ENCODE peak calls at places on chromosomes 1 and 21, in four cellular contexts. One of them, this sample, is unnamed.

GRCh38 chr21:14968029-14968428 is 96.8 kb downstream of the NRIP1 start:
- DNase-seq in ovary: no peak
- DNase-seq in esophagus squamous epithelium: no peak
- DNase-seq in heart left ventricle: no peak
- DNase-seq in this sample: no peak

GRCh38 chr1:85259866-85260345 is 444 bp upstream of the C1orf52 start:
- DNase-seq in esophagus squamous epithelium: no peak
- DNase-seq in ovary: no peak
- DNase-seq in heart left ventricle: no peak
- DNase-seq in this sample: no peak

GRCh38 chr1:221778535-221779142 is 36.8 kb upstream of the DUSP10 start:
- DNase-seq in esophagus squamous epithelium: no peak
- DNase-seq in ovary: no peak
- DNase-seq in heart left ventricle: no peak
- DNase-seq in this sample: no peak

GRCh38 chr1:171800342-171800741 is 18.9 kb downstream of the METTL13 start:
- DNase-seq in esophagus squamous epithelium: no peak
- DNase-seq in heart left ventricle: no peak
- DNase-seq in ovary: no peak
- DNase-seq in this sample: peak

GRCh38 chr1:208879025-208879424 is 634.8 kb upstream of the PLXNA2 start:
- DNase-seq in heart left ventricle: no peak
- DNase-seq in ovary: no peak
- DNase-seq in esophagus squamous epithelium: no peak
- DNase-seq in this sample: no peak

GRCh38 chr1:155078496-155079209 is at the start of gene EFNA3:
- DNase-seq in ovary: peak
- DNase-seq in esophagus squamous epithelium: no peak
- DNase-seq in heart left ventricle: peak
- DNase-seq in this sample: peak

GRCh38 chr1:212161231-212161781 is 123.9 kb upstream of the PPP2R5A start:
- DNase-seq in esophagus squamous epithelium: no peak
- DNase-seq in ovary: no peak
- DNase-seq in heart left ventricle: no peak
- DNase-seq in this sample: no peak

GRCh38 chr1:63691672-63692425 is 82.0 kb upstream of the ROR1 start:
- DNase-seq in heart left ventricle: no peak
- DNase-seq in ovary: peak
- DNase-seq in esophagus squamous epithelium: no peak
- DNase-seq in this sample: peak

GRCh38 chr1:244778356-244778755 is 57.1 kb upstream of the COX20 start:
- DNase-seq in esophagus squamous epithelium: no peak
- DNase-seq in ovary: no peak
- DNase-seq in heart left ventricle: no peak
- DNase-seq in this sample: no peak

GRCh38 chr1:66711420-66711819 is 40.8 kb upstream of the DYNLT5 start:
- DNase-seq in ovary: no peak
- DNase-seq in esophagus squamous epithelium: no peak
- DNase-seq in heart left ventricle: no peak
- DNase-seq in this sample: no peak

GRCh38 chr1:172845371-172845770 is 186.5 kb downstream of the FASLG start:
- DNase-seq in esophagus squamous epithelium: no peak
- DNase-seq in ovary: no peak
- DNase-seq in heart left ventricle: no peak
- DNase-seq in this sample: no peak

DNA sequence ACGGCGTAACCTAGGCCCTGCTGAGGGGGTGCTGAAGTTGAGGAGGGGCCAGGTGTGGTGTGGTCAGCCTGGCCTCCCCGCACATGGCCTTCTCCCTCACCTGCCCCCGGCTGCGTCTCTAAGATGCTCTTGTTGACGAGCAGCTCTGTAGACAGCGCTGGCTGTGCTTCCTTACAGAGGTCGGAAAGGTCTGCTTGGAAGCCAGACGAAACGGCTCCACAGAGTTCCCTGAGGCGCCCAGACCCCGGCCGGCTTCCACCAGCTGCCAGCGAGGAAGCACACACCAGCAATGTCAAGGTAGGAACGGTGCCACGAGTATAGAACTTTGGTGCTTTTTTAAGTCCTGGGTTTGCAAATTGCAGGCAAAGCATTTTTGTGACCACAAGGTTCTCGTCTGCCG is 18.8 kb upstream of the DIP2A start:
- DNase-seq in heart left ventricle: no peak
- DNase-seq in esophagus squamous epithelium: no peak
- DNase-seq in ovary: no peak
- DNase-seq in this sample: no peak
- TF ChIP-seq POLR2A in heart left ventricle: no peak
- TF ChIP-seq POLR2A in esophagus squamous epithelium: no peak
- TF ChIP-seq POLR2A in ovary: no peak
- TF ChIP-seq POLR2A in this sample: no peak

DNA sequence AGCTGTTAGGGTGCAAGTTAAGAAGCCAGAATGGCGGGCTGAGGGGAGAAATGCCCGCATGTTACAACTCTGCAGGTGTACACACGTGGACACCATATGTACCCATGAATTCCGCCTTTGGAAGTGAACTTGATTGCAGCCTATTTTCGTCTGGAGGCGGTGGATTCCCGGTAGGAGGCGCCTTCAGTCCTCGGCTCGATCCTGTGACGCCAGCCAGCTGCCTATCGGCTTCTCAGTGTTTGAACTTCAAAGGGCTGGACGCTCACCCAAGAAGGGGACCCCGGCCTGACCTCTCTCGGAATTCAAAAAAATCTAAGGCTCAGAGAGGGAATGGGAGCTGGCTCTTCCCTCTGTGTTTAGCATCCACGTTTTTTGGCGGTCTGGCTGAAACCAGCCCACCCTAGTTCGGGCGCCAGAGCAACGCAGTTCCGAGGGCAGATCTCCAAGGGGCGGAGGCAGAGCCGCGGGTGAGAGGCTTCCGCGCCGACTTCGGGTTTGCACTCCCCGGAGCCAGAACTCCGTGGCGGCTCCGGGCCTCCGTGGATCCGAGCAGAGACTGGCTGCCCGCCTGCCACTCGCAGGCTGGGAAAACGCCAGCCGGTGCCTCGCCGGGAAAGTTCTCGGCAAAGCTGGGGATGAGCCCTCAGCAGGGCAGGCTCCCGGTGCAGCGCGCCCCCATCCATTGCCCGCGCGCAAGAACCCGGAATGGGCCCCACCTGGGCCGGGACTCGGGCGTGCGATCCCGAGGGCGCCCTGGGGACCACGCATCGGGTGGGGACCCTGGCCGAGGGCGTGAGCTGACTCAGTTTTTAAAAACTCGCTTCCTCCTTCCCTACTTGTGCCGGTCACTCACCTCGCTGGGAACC is 996 bp upstream of the TMEM51 start:
- DNase-seq in heart left ventricle: peak
- DNase-seq in ovary: peak
- DNase-seq in esophagus squamous epithelium: no peak
- DNase-seq in this sample: peak
- TF ChIP-seq POLR2A in heart left ventricle: no peak
- TF ChIP-seq POLR2A in ovary: peak
- TF ChIP-seq POLR2A in esophagus squamous epithelium: no peak
- TF ChIP-seq POLR2A in this sample: no peak

GRCh38 chr1:167443757-167444156 is 74.6 kb downstream of the CD247 start:
- DNase-seq in esophagus squamous epithelium: no peak
- DNase-seq in ovary: no peak
- DNase-seq in heart left ventricle: no peak
- DNase-seq in this sample: no peak
- TF ChIP-seq POLR2A in esophagus squamous epithelium: no peak
- TF ChIP-seq POLR2A in ovary: no peak
- TF ChIP-seq POLR2A in heart left ventricle: no peak
- TF ChIP-seq POLR2A in this sample: no peak

GRCh38 chr1:100037665-100038400 is 68.0 kb downstream of the SLC35A3 start:
- DNase-seq in esophagus squamous epithelium: peak
- DNase-seq in heart left ventricle: peak
- DNase-seq in ovary: peak
- DNase-seq in this sample: peak
- TF ChIP-seq POLR2A in esophagus squamous epithelium: no peak
- TF ChIP-seq POLR2A in heart left ventricle: peak
- TF ChIP-seq POLR2A in ovary: peak
- TF ChIP-seq POLR2A in this sample: peak

GRCh38 chr1:11931845-11932244 is 2.7 kb upstream of the PLOD1 start:
- DNase-seq in heart left ventricle: no peak
- DNase-seq in esophagus squamous epithelium: no peak
- DNase-seq in ovary: no peak
- DNase-seq in this sample: no peak

GRCh38 chr1:11935040-11935378 is 492 bp downstream of the PLOD1 start:
- DNase-seq in heart left ventricle: no peak
- DNase-seq in esophagus squamous epithelium: no peak
- DNase-seq in ovary: no peak
- DNase-seq in this sample: no peak

GRCh38 chr1:11938722-11939526 is 4.4 kb downstream of the PLOD1 start:
- DNase-seq in esophagus squamous epithelium: no peak
- DNase-seq in ovary: no peak
- DNase-seq in heart left ventricle: peak
- DNase-seq in this sample: no peak

GRCh38 chr1:11930571-11931445 is 3.7 kb upstream of the PLOD1 start:
- DNase-seq in heart left ventricle: no peak
- DNase-seq in ovary: peak
- DNase-seq in esophagus squamous epithelium: no peak
- DNase-seq in this sample: no peak

GRCh38 chr1:11934295-11935039 is at the start of gene PLOD1:
- DNase-seq in esophagus squamous epithelium: peak
- DNase-seq in heart left ventricle: peak
- DNase-seq in ovary: peak
- DNase-seq in this sample: peak
- TF ChIP-seq POLR2A in esophagus squamous epithelium: no peak
- TF ChIP-seq POLR2A in heart left ventricle: peak
- TF ChIP-seq POLR2A in ovary: no peak
- TF ChIP-seq POLR2A in this sample: peak

GRCh38 chr1:174159253-174160108 is at the start of gene RABGAP1L:
- DNase-seq in esophagus squamous epithelium: peak
- DNase-seq in ovary: peak
- DNase-seq in heart left ventricle: peak
- DNase-seq in this sample: peak
- TF ChIP-seq POLR2A in esophagus squamous epithelium: no peak
- TF ChIP-seq POLR2A in ovary: peak
- TF ChIP-seq POLR2A in heart left ventricle: peak
- TF ChIP-seq POLR2A in this sample: peak

DNA sequence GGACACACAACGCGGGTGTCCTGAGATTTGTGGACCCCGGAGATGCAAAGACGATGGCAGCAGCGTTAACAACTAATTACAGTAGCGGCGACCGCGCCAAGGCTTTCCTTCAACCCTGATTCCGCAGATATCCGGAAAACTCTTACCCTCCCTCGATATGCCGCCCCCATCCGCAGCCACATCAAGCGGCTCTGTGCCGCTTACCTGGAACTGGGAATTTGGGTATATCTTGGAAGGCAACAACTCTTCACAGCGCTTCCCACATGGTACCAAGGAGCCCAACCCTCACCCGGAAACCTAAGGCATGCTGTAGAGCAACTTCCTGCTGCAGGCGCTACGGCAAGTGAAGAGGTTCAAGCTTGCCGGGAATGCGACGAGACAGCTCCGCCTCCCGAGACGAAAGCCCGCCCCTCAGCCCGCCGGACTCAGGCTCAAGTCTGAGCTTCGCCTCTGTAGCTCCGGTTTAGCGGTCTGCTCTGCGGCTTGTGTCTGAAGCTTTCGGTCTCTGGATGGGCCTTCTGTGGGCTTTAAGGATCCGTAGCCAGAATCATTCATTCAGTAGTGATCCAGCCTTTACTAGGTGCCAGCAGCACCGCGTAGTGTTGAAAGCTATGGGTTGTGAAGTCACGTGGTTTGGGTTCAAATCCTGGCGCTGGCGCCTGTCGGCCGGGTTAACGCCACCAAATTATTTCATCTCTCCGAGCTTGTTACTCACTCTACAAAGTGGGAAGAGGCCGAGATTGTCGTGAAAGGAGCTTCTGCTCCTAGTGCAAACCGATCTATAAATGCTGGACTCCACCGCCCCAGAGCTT is at the start of gene HEATR1:
- DNase-seq in esophagus squamous epithelium: peak
- DNase-seq in ovary: peak
- DNase-seq in heart left ventricle: peak
- DNase-seq in this sample: peak
- TF ChIP-seq POLR2A in esophagus squamous epithelium: no peak
- TF ChIP-seq POLR2A in ovary: peak
- TF ChIP-seq POLR2A in heart left ventricle: peak
- TF ChIP-seq POLR2A in this sample: peak

DNA sequence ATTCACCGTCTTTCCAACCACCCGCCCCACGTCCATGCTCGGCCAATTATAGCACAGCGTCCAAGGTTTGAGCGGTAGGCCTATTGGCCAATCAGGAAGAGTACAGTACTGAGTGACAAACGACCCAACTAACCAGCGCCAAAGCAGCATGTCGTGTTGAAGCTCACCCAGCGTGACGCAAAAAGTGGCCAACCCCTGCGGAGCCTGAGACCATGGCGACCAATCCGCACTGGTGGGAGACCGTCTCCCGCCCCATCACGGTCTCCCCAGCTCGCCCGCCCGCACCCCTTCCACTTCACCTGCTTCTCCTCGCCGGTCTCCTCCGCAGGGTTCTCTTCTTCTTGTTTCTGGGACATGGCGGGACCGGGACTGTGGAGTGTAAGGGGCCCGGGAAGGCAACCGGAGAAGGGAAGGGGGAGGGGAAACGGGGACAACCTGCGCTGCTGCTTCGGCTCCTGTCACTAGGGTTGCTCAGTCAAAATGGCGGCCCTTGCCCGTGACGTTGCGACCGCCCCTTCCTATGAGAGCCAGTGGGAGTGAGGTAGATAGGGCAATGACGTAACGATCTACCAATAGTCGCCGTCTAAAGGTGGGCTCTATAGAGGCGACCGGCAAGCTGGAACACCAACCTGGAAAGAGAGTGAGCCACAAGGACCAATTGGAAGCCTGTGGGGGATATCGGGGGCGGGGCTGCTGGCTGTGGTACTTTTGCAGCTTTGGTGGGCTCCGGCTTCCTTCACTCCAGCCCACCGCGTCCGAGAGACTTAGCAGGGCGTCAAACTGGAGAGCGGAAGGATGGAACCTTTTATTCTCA is at the start of gene ENSA:
- DNase-seq in ovary: peak
- DNase-seq in esophagus squamous epithelium: peak
- DNase-seq in heart left ventricle: peak
- DNase-seq in this sample: peak
- TF ChIP-seq POLR2A in ovary: peak
- TF ChIP-seq POLR2A in esophagus squamous epithelium: no peak
- TF ChIP-seq POLR2A in heart left ventricle: peak
- TF ChIP-seq POLR2A in this sample: peak

GRCh38 chr1:101235696-101236545 is 898 bp upstream of the S1PR1 start:
- DNase-seq in heart left ventricle: peak
- DNase-seq in esophagus squamous epithelium: no peak
- DNase-seq in ovary: peak
- DNase-seq in this sample: peak
- TF ChIP-seq POLR2A in heart left ventricle: peak
- TF ChIP-seq POLR2A in esophagus squamous epithelium: no peak
- TF ChIP-seq POLR2A in ovary: no peak
- TF ChIP-seq POLR2A in this sample: no peak

This sample was measured in erythroblast.